ENCODE peak calls at places on chromosomes 6 and 20, in six cellular contexts. U is AG04450, Q is right lobe of liver, L is heart right ventricle, Y is mesenchymal stem cell, H is adipocyte. E is an unnamed sample.

GRCh38 chr6:168875811-168876576 is 377.7 kb downstream of the THBS2 start:
- DNase-seq in U (no peak), Q (no peak), L (no peak), Y (no peak), H (no peak), E (no peak)

GRCh38 chr6:169933839-169934698 is 182.6 kb downstream of the ERMARD start:
- DNase-seq in U (no peak), Q (peak; percentile 95), L (peak; percentile 74), Y (no peak), H (no peak), E (no peak)

GRCh38 chr6:87791485-87791884 is 89.5 kb upstream of the AKIRIN2 start:
- DNase-seq in U (no peak), Q (no peak), L (no peak), Y (no peak), H (no peak), E (no peak)

GRCh38 chr20:57312138-57312537 is 17.5 kb upstream of the SPO11 start:
- DNase-seq in U (no peak), Q (no peak), L (no peak), Y (no peak), H (no peak), E (no peak)

GRCh38 chr20:39800111-39800510 is 838.0 kb downstream of the DHX35 start:
- DNase-seq in U (no peak), Q (no peak), L (no peak), Y (peak; percentile 21), H (peak; percentile 49), E (no peak)

GRCh38 chr20:34570859-34571306 is 12.4 kb downstream of the MAP1LC3A start:
- DNase-seq in U (no peak), Q (no peak), L (no peak), Y (peak; percentile 94), H (peak; percentile 7), E (no peak)

GRCh38 chr20:4297141-4297826 is 281.9 kb upstream of the RNF24 start:
- DNase-seq in U (no peak), Q (no peak), L (no peak), Y (no peak), H (no peak), E (no peak)

GRCh38 chr6:5761370-5761769 is 245.4 kb downstream of the NRN1 start:
- DNase-seq in U (no peak), Q (no peak), L (no peak), Y (no peak), H (no peak), E (no peak)

GRCh38 chr6:26500102-26500501 is at the start of gene BTN1A1:
- DNase-seq in U (no peak), Q (no peak), L (no peak), Y (no peak), H (no peak), E (no peak)

GRCh38 chr6:132011582-132011981 is 60.4 kb upstream of the CCN2 start:
- DNase-seq in U (no peak), Q (no peak), L (no peak), Y (peak; percentile 16), H (peak; percentile 90), E (no peak)

GRCh38 chr6:137013031-137013430 is 31.7 kb downstream of the IL20RA start:
- DNase-seq in U (no peak), Q (no peak), L (no peak), Y (no peak), H (no peak), E (peak; percentile 28)

GRCh38 chr6:24536466-24536865 is 41.7 kb downstream of the ALDH5A1 start:
- DNase-seq in U (no peak), Q (no peak), L (no peak), Y (no peak), H (no peak), E (no peak)

GRCh38 chr6:6407061-6407723 is 86.7 kb upstream of the F13A1 start:
- DNase-seq in U (no peak), Q (no peak), L (no peak), Y (no peak), H (no peak), E (no peak)

GRCh38 chr6:133895573-133896343 is 6.8 kb downstream of the TCF21 start:
- DNase-seq in U (no peak), Q (no peak), L (peak; percentile 46), Y (peak; percentile 68), H (no peak), E (no peak)

GRCh38 chr6:148251286-148251685 is 91.4 kb upstream of the SASH1 start:
- DNase-seq in U (peak; percentile 46), Q (no peak), L (no peak), Y (peak; percentile 57), H (peak; percentile 66), E (peak; percentile 56)

GRCh38 chr6:136208783-136209182 is 41.3 kb downstream of the MTFR2 start:
- DNase-seq in U (no peak), Q (no peak), L (no peak), Y (no peak), H (no peak), E (no peak)

GRCh38 chr6:41352396-41352795 is 17.0 kb downstream of the NCR2 start:
- DNase-seq in U (no peak), Q (no peak), L (no peak), Y (no peak), H (no peak), E (no peak)

GRCh38 chr6:8043221-8043620 is 21.0 kb downstream of the BLOC1S5 start:
- DNase-seq in U (no peak), Q (no peak), L (no peak), Y (no peak), H (no peak), E (no peak)

GRCh38 chr20:53737404-53738038 is 143.9 kb upstream of the ZNF217 start:
- DNase-seq in U (no peak), Q (no peak), L (no peak), Y (peak; percentile 17), H (peak; percentile 62), E (peak; percentile 38)

GRCh38 chr20:53975761-53976160 is 94.6 kb downstream of the BCAS1 start:
- DNase-seq in U (no peak), Q (no peak), L (no peak), Y (no peak), H (no peak), E (no peak)

GRCh38 chr20:7523288-7523687 is 417.0 kb downstream of the HAO1 start:
- DNase-seq in U (no peak), Q (no peak), L (no peak), Y (peak; percentile 10), H (no peak), E (no peak)

GRCh38 chr20:38791291-38791690 is 14.2 kb upstream of the PPP1R16B start:
- DNase-seq in U (no peak), Q (no peak), L (no peak), Y (no peak), H (no peak), E (no peak)

GRCh38 chr20:63008541-63009043 is 1.8 kb upstream of the BHLHE23 start:
- DNase-seq in U (no peak), Q (no peak), L (no peak), Y (no peak), H (no peak), E (no peak)

GRCh38 chr20:63009044-63009961 is 2.5 kb upstream of the BHLHE23 start:
- DNase-seq in U (no peak), Q (peak; percentile 81), L (peak; percentile 82), Y (peak; percentile 64), H (peak; percentile 89), E (peak; percentile 85)

GRCh38 chr20:63007472-63007721 is 633 bp upstream of the BHLHE23 start:
- DNase-seq in U (no peak), Q (no peak), L (no peak), Y (no peak), H (no peak), E (no peak)

GRCh38 chr20:63006611-63007471 is at the start of gene BHLHE23:
- DNase-seq in U (no peak), Q (no peak), L (peak; percentile 14), Y (no peak), H (no peak), E (no peak)

GRCh38 chr20:63007722-63008488 is 1.1 kb upstream of the BHLHE23 start:
- DNase-seq in U (no peak), Q (no peak), L (peak; percentile 12), Y (no peak), H (no peak), E (no peak)
- H3K27me3 ChIP-seq in U (peaks cover 87% of the 10 kb centered on the region), Q (peaks cover 18% of the 10 kb centered on the region), L (peaks cover 100% of the 10 kb centered on the region), Y (peaks cover 91% of the 10 kb centered on the region), H (peaks cover 66% of the 10 kb centered on the region), E (peaks cover 13% of the 10 kb centered on the region)

DNA sequence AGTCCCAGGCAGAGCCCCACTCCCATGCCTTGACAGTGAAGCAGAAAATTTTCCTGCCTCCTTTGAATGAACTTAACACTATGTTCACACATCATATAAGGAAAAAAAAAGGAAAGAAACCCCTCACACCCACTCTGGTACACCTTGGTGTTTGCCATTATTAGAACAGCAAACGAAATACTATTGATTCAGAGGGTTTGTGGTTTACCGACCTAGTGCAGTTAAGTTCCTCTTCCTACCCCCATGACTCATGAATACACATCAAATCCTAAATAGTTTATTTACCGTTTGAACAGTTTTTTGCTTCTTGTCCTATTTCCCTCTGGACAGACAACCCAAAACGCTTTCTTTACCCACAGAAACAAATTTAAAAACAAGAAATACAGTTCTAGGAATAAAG is 237.7 kb downstream of the FOXA2 start:
- DNase-seq in U (no peak), Q (no peak), L (no peak), Y (no peak), H (no peak), E (no peak)
- H3K27me3 ChIP-seq in U (no peaks in the 10 kb centered on the region), Q (no peaks in the 10 kb centered on the region), L (peaks cover 55% of the 10 kb centered on the region), Y (peaks cover 29% of the 10 kb centered on the region), H (peaks cover 30% of the 10 kb centered on the region), E (no peaks in the 10 kb centered on the region)

GRCh38 chr6:125741336-125741735 is 8.1 kb upstream of the HEY2 start:
- DNase-seq in U (no peak), Q (no peak), L (no peak), Y (no peak), H (no peak), E (no peak)
- H3K27me3 ChIP-seq in U (peaks cover 14% of the 10 kb centered on the region), Q (no peaks in the 10 kb centered on the region), L (no peaks in the 10 kb centered on the region), Y (peaks cover 15% of the 10 kb centered on the region), H (peaks cover 9% of the 10 kb centered on the region), E (peaks cover 9% of the 10 kb centered on the region)

GRCh38 chr20:59622496-59622895 is 18.2 kb downstream of the PHACTR3 start:
- DNase-seq in U (no peak), Q (no peak), L (no peak), Y (no peak), H (no peak), E (no peak)
- H3K27me3 ChIP-seq in U (no peaks in the 10 kb centered on the region), Q (no peaks in the 10 kb centered on the region), L (peaks cover 16% of the 10 kb centered on the region), Y (peaks cover 35% of the 10 kb centered on the region), H (peaks cover 26% of the 10 kb centered on the region), E (peaks cover 43% of the 10 kb centered on the region)

GRCh38 chr6:30726506-30727413 is 6.6 kb downstream of the TUBB start:
- DNase-seq in U (no peak), Q (peak; percentile 22), L (no peak), Y (peak; percentile 19), H (no peak), E (no peak)

GRCh38 chr6:30727920-30728605 is 7.9 kb downstream of the TUBB start:
- DNase-seq in U (no peak), Q (peak; percentile 11), L (no peak), Y (peak; percentile 70), H (peak; percentile 36), E (no peak)

GRCh38 chr6:30724906-30725667 is 4.9 kb downstream of the TUBB start:
- DNase-seq in U (no peak), Q (no peak), L (no peak), Y (no peak), H (no peak), E (no peak)

GRCh38 chr6:30722280-30723112 is 2.3 kb downstream of the TUBB start:
- DNase-seq in U (no peak), Q (peak; percentile 82), L (peak; percentile 85), Y (peak; percentile 83), H (peak; percentile 86), E (peak; percentile 82)

GRCh38 chr6:30725713-30726505 is 5.8 kb downstream of the TUBB start:
- DNase-seq in U (no peak), Q (peak; percentile 21), L (no peak), Y (peak; percentile 41), H (peak; percentile 25), E (peak; percentile 32)
- H3K27me3 ChIP-seq in U (no peaks in the 10 kb centered on the region), Q (no peaks in the 10 kb centered on the region), L (no peaks in the 10 kb centered on the region), Y (no peaks in the 10 kb centered on the region), H (no peaks in the 10 kb centered on the region), E (no peaks in the 10 kb centered on the region)

GRCh38 chr20:62470459-62470858 is 5.3 kb downstream of the GATA5 start:
- DNase-seq in U (no peak), Q (no peak), L (no peak), Y (no peak), H (no peak), E (no peak)
- H3K27me3 ChIP-seq in U (peaks cover 64% of the 10 kb centered on the region), Q (no peaks in the 10 kb centered on the region), L (peaks cover 45% of the 10 kb centered on the region), Y (peaks cover 82% of the 10 kb centered on the region), H (peaks cover 58% of the 10 kb centered on the region), E (peaks cover 74% of the 10 kb centered on the region)